ENCODE peak calls at places on chromosomes 3 and 15, in eight cellular contexts. L is Peyer's patch, Y is fibroblast of lung, Q is endothelial cell of umbilical vein, P is heart left ventricle, O is tibial nerve, B is ovary, M is NT2/D1. H is an unnamed sample.

GRCh38 chr3:1571736-1572135 is 478.9 kb downstream of the CNTN6 start:
- DNase-seq in Q (no peak), P (no peak), O (no peak), Y (no peak), L (no peak), M (no peak), B (no peak), H (no peak)

GRCh38 chr15:62069551-62069950 is 2.8 kb downstream of the C2CD4A start:
- DNase-seq in Q (no peak), O (no peak), B (no peak), L (no peak), M (no peak), P (no peak), Y (no peak), H (no peak)

GRCh38 chr3:128153156-128154011 is at the start of gene EEFSEC:
- DNase-seq in L (peak; percentile 91), P (peak; percentile 86), B (peak; percentile 75), Q (peak; percentile 79), M (peak; percentile 57), Y (peak; percentile 78), O (peak; percentile 69), H (peak; percentile 86)

GRCh38 chr3:192907784-192908183 is 9.9 kb downstream of the MB21D2 start:
- DNase-seq in O (no peak), B (no peak), P (no peak), M (no peak), L (no peak), Q (no peak), Y (no peak), H (no peak)

GRCh38 chr3:137998121-137998520 is 11.8 kb upstream of the CLDN18 start:
- DNase-seq in B (no peak), M (no peak), Y (no peak), O (no peak), L (no peak), P (no peak), Q (no peak), H (no peak)

GRCh38 chr3:152309031-152309430 is 40.3 kb downstream of the MBNL1 start:
- DNase-seq in O (no peak), L (no peak), M (no peak), B (no peak), Q (no peak), Y (no peak), P (no peak), H (no peak)

GRCh38 chr15:68289057-68289456 is 11.5 kb downstream of the FEM1B start:
- DNase-seq in M (no peak), P (no peak), Q (no peak), O (peak; percentile 2), L (no peak), B (no peak), Y (no peak), H (no peak)

GRCh38 chr3:194995922-194996321 is 275.0 kb downstream of the XXYLT1 start:
- DNase-seq in P (no peak), Q (no peak), B (no peak), O (no peak), L (peak; percentile 36), Y (no peak), M (no peak), H (no peak)

GRCh38 chr3:39262842-39263241 is 17.0 kb downstream of the CX3CR1 start:
- DNase-seq in P (no peak), M (no peak), Y (no peak), O (no peak), B (no peak), Q (no peak), L (no peak), H (no peak)

GRCh38 chr3:52317601-52318000 is 1.5 kb downstream of the DNAH1 start:
- DNase-seq in Q (peak; percentile 43), Y (peak; percentile 23), O (no peak), B (peak; percentile 72), L (peak; percentile 82), P (peak; percentile 68), M (peak; percentile 57), H (peak; percentile 58)

GRCh38 chr3:162034368-162034767 is 537.8 kb downstream of the OTOL1 start:
- DNase-seq in M (no peak), P (no peak), B (no peak), Y (peak; percentile 76), L (no peak), O (no peak), Q (no peak), H (no peak)

GRCh38 chr3:45010718-45011355 is 15.3 kb upstream of the CLEC3B start:
- DNase-seq in Y (peak; percentile 83), L (no peak), B (no peak), Q (peak; percentile 58), M (no peak), O (no peak), P (no peak), H (no peak)

GRCh38 chr15:65092911-65093792 is 16.6 kb downstream of the KBTBD13 start:
- DNase-seq in O (no peak), B (peak; percentile 19), M (no peak), Y (no peak), P (no peak), Q (no peak), L (peak; percentile 37), H (no peak)

GRCh38 chr15:82854554-82854953 is 45.1 kb downstream of the WHAMM start:
- DNase-seq in Q (no peak), M (no peak), P (no peak), L (no peak), O (no peak), B (no peak), Y (no peak), H (no peak)

GRCh38 chr3:128464188-128464587 is 2.5 kb downstream of the DNAJB8 start:
- DNase-seq in P (no peak), Q (no peak), O (no peak), Y (no peak), L (no peak), B (no peak), M (no peak), H (peak; percentile 16)

GRCh38 chr3:99720985-99721632 is 82.7 kb downstream of the COL8A1 start:
- DNase-seq in M (no peak), O (peak; percentile 31), P (no peak), B (no peak), Q (peak; percentile 55), L (no peak), Y (peak; percentile 59), H (no peak)

GRCh38 chr15:56732881-56733130 is 503 bp downstream of the ZNF280D start:
- DNase-seq in B (peak; percentile 68), Q (peak; percentile 78), L (no peak), P (no peak), M (no peak), O (peak; percentile 47), Y (no peak), H (peak; percentile 45)

GRCh38 chr3:502486-502885 is 305.9 kb downstream of the CHL1 start:
- DNase-seq in O (no peak), Y (no peak), P (no peak), Q (no peak), L (no peak), B (no peak), M (no peak), H (no peak)

GRCh38 chr15:35286721-35287120 is 201.6 kb upstream of the NANOGP8 start:
- DNase-seq in Y (no peak), B (no peak), M (no peak), O (no peak), L (no peak), P (no peak), Q (no peak), H (no peak)

GRCh38 chr15:100852630-100853029 is 27.0 kb upstream of the ALDH1A3 start:
- DNase-seq in M (no peak), B (no peak), P (no peak), Y (no peak), Q (no peak), L (no peak), O (no peak), H (no peak)

GRCh38 chr15:50024183-50024795 is 94.7 kb downstream of the ATP8B4 start:
- DNase-seq in Q (no peak), P (no peak), L (no peak), O (peak; percentile 13), Y (peak; percentile 6), B (no peak), M (no peak), H (no peak)

GRCh38 chr3:33612641-33613040 is 105.4 kb downstream of the CLASP2 start:
- DNase-seq in P (no peak), O (no peak), Q (peak; percentile 23), L (no peak), Y (no peak), M (no peak), B (no peak), H (no peak)

GRCh38 chr15:39792025-39792893 is 9.6 kb upstream of the FSIP1 start:
- DNase-seq in L (no peak), O (no peak), M (no peak), B (no peak), Q (no peak), Y (no peak), P (no peak), H (no peak)
- H3K4me3 ChIP-seq in L (no peak overlapping the region), O (no peak overlapping the region), M (no peak overlapping the region), B (no peak overlapping the region), Q (no peak overlapping the region), Y (no peak overlapping the region), P (no peak overlapping the region), H (no peak overlapping the region)

GRCh38 chr3:187750041-187750512 is 4.8 kb upstream of the BCL6 start:
- DNase-seq in O (no peak), Q (peak; percentile 50), B (peak; percentile 56), Y (peak; percentile 60), M (no peak), P (peak; percentile 51), L (peak; percentile 71), H (no peak)
- H3K9me3 ChIP-seq in O (no peaks in the 10 kb centered on the region), Q (no peaks in the 10 kb centered on the region), B (no peaks in the 10 kb centered on the region), Y (no peaks in the 10 kb centered on the region), M (no peaks in the 10 kb centered on the region), P (no peaks in the 10 kb centered on the region), L (no peaks in the 10 kb centered on the region), H (no peaks in the 10 kb centered on the region)

GRCh38 chr3:187011915-187012314 is 81.6 kb downstream of the ST6GAL1 start:
- DNase-seq in B (no peak), Y (no peak), Q (peak; percentile 22), O (no peak), P (no peak), L (peak; percentile 69), M (no peak), H (no peak)
- H3K4me1 ChIP-seq in B (no peaks in the 10 kb centered on the region), Y (no peaks in the 10 kb centered on the region), Q (peaks cover 50% of the 10 kb centered on the region), O (peaks cover 25% of the 10 kb centered on the region), P (peaks cover 9% of the 10 kb centered on the region), L (peaks cover 8% of the 10 kb centered on the region), M (peaks cover 3% of the 10 kb centered on the region), H (peaks cover 3% of the 10 kb centered on the region)

GRCh38 chr3:185046623-185047022 is 106.2 kb downstream of the C3orf70 start:
- DNase-seq in O (no peak), B (no peak), M (no peak), P (no peak), L (peak; percentile 54), Y (no peak), Q (peak; percentile 7), H (no peak)

GRCh38 chr3:185042357-185042756 is 110.5 kb downstream of the C3orf70 start:
- DNase-seq in B (no peak), O (no peak), P (no peak), L (no peak), Y (peak; percentile 62), Q (no peak), M (no peak), H (no peak)

GRCh38 chr3:185040425-185040824 is 112.4 kb downstream of the C3orf70 start:
- DNase-seq in L (no peak), Q (no peak), Y (no peak), O (no peak), B (no peak), P (no peak), M (no peak), H (no peak)

DNA sequence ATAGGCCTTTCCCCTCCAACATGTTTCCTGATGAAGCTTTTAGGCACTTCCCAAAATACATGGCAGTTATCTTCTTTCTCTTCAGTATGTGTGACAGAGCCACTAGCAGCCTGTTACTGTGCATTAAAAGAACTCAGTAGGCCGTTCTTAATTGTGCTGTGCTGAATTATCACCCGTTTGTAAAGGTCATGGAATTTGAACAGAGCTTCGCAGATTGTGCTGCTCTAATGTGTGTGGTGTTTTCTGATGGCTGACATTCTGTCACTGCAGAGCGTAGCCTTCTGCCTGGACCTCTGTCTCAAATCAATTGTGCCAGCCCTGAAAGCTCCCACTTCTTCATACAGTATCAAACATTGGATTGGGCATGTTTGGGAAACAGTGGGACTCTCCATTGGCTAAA is 111.3 kb downstream of the C3orf70 start:
- DNase-seq in Y (no peak), L (no peak), P (no peak), Q (no peak), M (no peak), O (no peak), B (no peak), H (no peak)
- H3K4me3 ChIP-seq in Y (no peak overlapping the region), L (no peak overlapping the region), P (no peak overlapping the region), Q (no peak overlapping the region), M (no peak overlapping the region), O (no peak overlapping the region), B (no peak overlapping the region), H (no peak overlapping the region)